ENCODE peak calls at places on chromosomes 11 and 22, in eight cellular contexts. V is ovary, C is fibroblast of mammary gland, G is AG09309, N is PC-3, D is astrocyte, R is fibroblast of lung, Y is K562. J is an unnamed sample.

GRCh38 chr11:67600324-67601029 is 6.3 kb upstream of the NDUFV1 start:
- DNase-seq in N (no peak), Y (no peak), R (no peak), C (no peak), G (no peak), V (no peak), D (no peak), J (no peak)

GRCh38 chr22:45413368-45414211 is at the start of the genes RIBC2 and SMC1B:
- DNase-seq in V (peak), G (no peak), D (peak), C (peak), R (peak), N (peak), Y (no peak), J (peak)

GRCh38 chr22:43343262-43343988 is at the start of gene SCUBE1:
- DNase-seq in N (peak), C (peak), R (peak), D (no peak), Y (peak), G (no peak), V (peak), J (peak)

GRCh38 chr11:6682591-6682935 is 577 bp downstream of the MRPL17 start:
- DNase-seq in G (no peak), N (no peak), Y (no peak), D (peak), V (no peak), R (no peak), C (peak), J (peak)

GRCh38 chr22:47352920-47353700 is 590.7 kb downstream of the TBC1D22A start:
- DNase-seq in D (no peak), R (no peak), C (no peak), Y (no peak), G (no peak), V (no peak), N (no peak), J (no peak)

GRCh38 chr11:77204792-77205466 is 76.9 kb downstream of the MYO7A start:
- DNase-seq in D (no peak), V (peak), R (no peak), G (no peak), C (no peak), N (no peak), Y (no peak), J (no peak)

GRCh38 chr11:120985718-120986569 is 38.0 kb upstream of the TBCEL start:
- DNase-seq in G (no peak), R (peak), N (peak), D (peak), V (peak), C (peak), Y (peak), J (peak)

GRCh38 chr11:26621147-26621546 is 49.1 kb upstream of the MUC15 start:
- DNase-seq in C (peak), N (peak), D (peak), Y (no peak), G (peak), V (no peak), R (peak), J (peak)

GRCh38 chr11:74683279-74683871 is 47.9 kb downstream of the CHRDL2 start:
- DNase-seq in D (no peak), R (no peak), V (no peak), Y (no peak), C (no peak), N (no peak), G (no peak), J (no peak)

GRCh38 chr11:843818-844692 is 1.4 kb downstream of the TSPAN4 start:
- DNase-seq in V (peak), N (peak), D (peak), R (peak), C (peak), Y (peak), G (peak), J (peak)

GRCh38 chr22:38239101-38239761 is 33.6 kb downstream of the TMEM184B start:
- DNase-seq in N (peak), V (no peak), D (peak), Y (no peak), C (peak), R (peak), G (peak), J (peak)

GRCh38 chr11:29333993-29334780 is 682.6 kb downstream of the KCNA4 start:
- DNase-seq in C (peak), D (peak), Y (no peak), G (no peak), V (no peak), N (peak), R (peak), J (peak)

GRCh38 chr11:14971865-14972580 is at the start of gene CALCA:
- DNase-seq in V (no peak), G (no peak), N (no peak), C (no peak), Y (no peak), R (no peak), D (no peak), J (no peak)

GRCh38 chr11:84914511-84914910 is 712.6 kb downstream of the DLG2 start:
- DNase-seq in N (no peak), C (no peak), V (no peak), R (no peak), Y (no peak), D (no peak), G (no peak), J (no peak)

GRCh38 chr11:74388678-74389327 is 9.4 kb downstream of the PGM2L1 start:
- DNase-seq in N (peak), R (peak), G (peak), C (peak), Y (peak), D (no peak), V (peak), J (peak)

GRCh38 chr11:48011125-48012050 is 31.0 kb downstream of the PTPRJ start:
- DNase-seq in V (no peak), D (no peak), Y (no peak), G (no peak), C (no peak), R (no peak), N (no peak), J (no peak)

GRCh38 chr22:36237462-36238347 is 1.6 kb downstream of the APOL2 start:
- DNase-seq in G (no peak), D (no peak), C (peak), V (no peak), R (no peak), Y (no peak), N (peak), J (no peak)

GRCh38 chr11:26187639-26188038 is 144.3 kb upstream of the ANO3 start:
- DNase-seq in R (peak), N (peak), Y (no peak), V (no peak), C (peak), D (peak), G (peak), J (peak)

GRCh38 chr11:67264260-67264659 is 2.0 kb upstream of the GRK2 start:
- DNase-seq in V (no peak), D (no peak), R (no peak), G (no peak), Y (no peak), C (no peak), N (no peak), J (no peak)

GRCh38 chr11:58573451-58574104 is 2.1 kb downstream of the LPXN start:
- DNase-seq in V (peak), D (peak), C (peak), N (peak), R (peak), G (peak), Y (no peak), J (peak)

GRCh38 chr11:96105944-96106343 is 182.0 kb upstream of the MTMR2 start:
- DNase-seq in C (no peak), N (no peak), D (no peak), G (no peak), V (no peak), R (no peak), Y (no peak), J (no peak)

GRCh38 chr11:61041755-61042518 is 60.4 kb upstream of the CD5 start:
- DNase-seq in C (no peak), V (peak), Y (no peak), G (no peak), N (peak), R (peak), D (no peak), J (peak)

GRCh38 chr11:43746670-43747069 is 66.1 kb downstream of the HSD17B12 start:
- DNase-seq in N (no peak), D (no peak), V (no peak), Y (no peak), G (no peak), C (no peak), R (no peak), J (no peak)

GRCh38 chr11:65782816-65783228 is 2.0 kb upstream of the AP5B1 start:
- DNase-seq in C (no peak), N (no peak), D (no peak), Y (no peak), R (no peak), V (no peak), G (no peak), J (no peak)

GRCh38 chr11:114827043-114827442 is 148.7 kb downstream of the NXPE2 start:
- DNase-seq in Y (no peak), D (no peak), V (no peak), N (no peak), R (no peak), G (no peak), C (no peak), J (no peak)

GRCh38 chr11:134248910-134249480 is 4.2 kb downstream of the THYN1 start:
- DNase-seq in V (no peak), G (no peak), D (no peak), C (no peak), R (no peak), N (no peak), Y (peak), J (no peak)

GRCh38 chr11:64093233-64094039 is 57.7 kb downstream of the FLRT1 start:
- DNase-seq in D (no peak), C (no peak), N (peak), R (no peak), G (no peak), Y (peak), V (no peak), J (no peak)

GRCh38 chr11:57761301-57762234 is at the start of gene CTNND1:
- DNase-seq in V (peak), Y (peak), R (peak), G (peak), C (peak), N (peak), D (peak), J (peak)

GRCh38 chr11:82557274-82557673 is 176.4 kb downstream of the FAM181B start:
- DNase-seq in C (no peak), G (no peak), Y (no peak), R (no peak), D (no peak), N (no peak), V (no peak), J (no peak)

GRCh38 chr11:1567721-1568100 is 4.4 kb downstream of the DUSP8 start:
- DNase-seq in N (no peak), Y (no peak), D (no peak), C (no peak), R (no peak), V (no peak), G (no peak), J (no peak)

GRCh38 chr11:41074318-41074717 is 385.1 kb downstream of the LRRC4C start:
- DNase-seq in V (no peak), R (no peak), N (no peak), D (no peak), Y (no peak), C (no peak), G (no peak), J (no peak)

GRCh38 chr11:15497366-15497765 is 382.6 kb downstream of the INSC start:
- DNase-seq in D (no peak), G (no peak), R (no peak), C (no peak), V (no peak), N (no peak), Y (no peak), J (no peak)

GRCh38 chr22:42217019-42217751 is 53.3 kb downstream of the TCF20 start:
- DNase-seq in D (no peak), C (peak), R (no peak), N (no peak), Y (no peak), V (no peak), G (no peak), J (no peak)

GRCh38 chr11:24965780-24966179 is 468.9 kb downstream of the LUZP2 start:
- DNase-seq in V (no peak), D (peak), N (peak), C (no peak), R (peak), Y (no peak), G (no peak), J (peak)

GRCh38 chr22:46089426-46090041 is 60.8 kb upstream of the PPARA start:
- DNase-seq in D (no peak), C (no peak), Y (no peak), G (no peak), V (no peak), R (no peak), N (no peak), J (no peak)

GRCh38 chr11:102343789-102344188 is 3.2 kb upstream of the BIRC2 start:
- DNase-seq in V (no peak), G (no peak), R (peak), N (peak), Y (no peak), C (peak), D (peak), J (peak)

DNA sequence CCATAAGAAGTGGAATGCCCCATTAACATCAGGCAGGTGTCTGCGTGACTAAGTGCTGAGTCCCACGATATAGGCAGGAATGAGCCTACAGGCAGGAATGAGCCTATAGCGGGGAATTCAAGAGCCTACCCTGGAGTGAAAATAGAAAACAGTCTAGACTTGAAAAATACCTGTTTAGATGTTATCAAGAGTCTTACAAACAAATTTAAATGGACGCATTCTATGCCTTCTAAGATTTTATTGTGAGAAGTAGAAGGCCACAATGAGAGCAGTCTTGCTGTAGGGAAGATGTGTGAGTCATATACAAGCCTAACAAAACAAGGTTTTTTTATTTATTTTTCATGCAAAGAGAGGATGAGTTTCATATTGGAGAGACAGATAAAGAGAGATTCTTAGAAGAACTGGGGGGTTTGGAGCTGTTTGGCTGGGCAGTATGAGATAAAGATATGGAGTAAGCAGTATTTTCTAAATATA is 200.8 kb upstream of the ZC3H12C start:
- DNase-seq in D (peak), V (no peak), C (no peak), G (no peak), N (peak), Y (peak), R (peak), J (peak)
- TF ChIP-seq CTCF in D (no peak), V (no peak), C (no peak), G (no peak), N (no peak), Y (no peak), R (no peak), J (no peak)

DNA sequence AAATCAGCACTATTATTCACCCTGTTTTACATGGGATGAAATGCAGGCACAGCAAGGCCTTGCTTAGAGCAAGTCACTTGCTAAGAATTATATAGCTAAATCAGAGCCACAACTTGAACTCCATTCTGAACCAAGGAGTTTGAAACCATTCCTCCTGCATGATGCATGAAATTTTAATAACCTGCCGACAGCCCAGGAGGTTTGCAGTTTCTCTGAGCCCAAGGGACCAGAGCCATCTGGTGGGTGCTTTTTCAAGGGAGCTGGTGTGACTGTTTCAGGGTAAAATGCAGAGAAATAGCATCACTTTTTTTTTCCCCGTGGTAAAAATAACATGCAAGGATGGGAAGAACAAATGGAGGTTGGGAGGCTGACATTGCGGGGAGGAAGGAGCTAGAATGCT is 22.9 kb downstream of the NAV2 start:
- DNase-seq in Y (no peak), D (peak), N (no peak), G (no peak), C (peak), R (peak), V (no peak), J (no peak)
- TF ChIP-seq CTCF in Y (peak), D (no peak), N (peak), G (peak), C (no peak), R (peak), V (no peak), J (peak)

GRCh38 chr22:50469377-50470305 is 5.2 kb downstream of the SBF1 start:
- DNase-seq in Y (peak), C (peak), D (peak), G (no peak), N (peak), R (peak), V (no peak), J (peak)
- TF ChIP-seq CTCF in Y (no peak), C (no peak), D (no peak), G (no peak), N (no peak), R (no peak), V (no peak), J (no peak)

GRCh38 chr22:30964858-30965257 is 3.7 kb downstream of the MORC2 start:
- DNase-seq in N (no peak), G (no peak), C (no peak), V (no peak), Y (no peak), R (no peak), D (no peak), J (no peak)

GRCh38 chr22:30968924-30969531 is at the start of gene TUG1:
- DNase-seq in V (peak), D (peak), Y (peak), R (peak), G (peak), C (peak), N (peak), J (peak)

GRCh38 chr22:30970356-30970746 is 1.3 kb downstream of the TUG1 start:
- DNase-seq in R (no peak), G (no peak), V (no peak), C (no peak), N (no peak), D (no peak), Y (no peak), J (no peak)

GRCh38 chr22:30968015-30968923 is at the start of gene MORC2:
- DNase-seq in Y (peak), V (peak), C (no peak), R (peak), N (peak), G (no peak), D (peak), J (peak)

DNA sequence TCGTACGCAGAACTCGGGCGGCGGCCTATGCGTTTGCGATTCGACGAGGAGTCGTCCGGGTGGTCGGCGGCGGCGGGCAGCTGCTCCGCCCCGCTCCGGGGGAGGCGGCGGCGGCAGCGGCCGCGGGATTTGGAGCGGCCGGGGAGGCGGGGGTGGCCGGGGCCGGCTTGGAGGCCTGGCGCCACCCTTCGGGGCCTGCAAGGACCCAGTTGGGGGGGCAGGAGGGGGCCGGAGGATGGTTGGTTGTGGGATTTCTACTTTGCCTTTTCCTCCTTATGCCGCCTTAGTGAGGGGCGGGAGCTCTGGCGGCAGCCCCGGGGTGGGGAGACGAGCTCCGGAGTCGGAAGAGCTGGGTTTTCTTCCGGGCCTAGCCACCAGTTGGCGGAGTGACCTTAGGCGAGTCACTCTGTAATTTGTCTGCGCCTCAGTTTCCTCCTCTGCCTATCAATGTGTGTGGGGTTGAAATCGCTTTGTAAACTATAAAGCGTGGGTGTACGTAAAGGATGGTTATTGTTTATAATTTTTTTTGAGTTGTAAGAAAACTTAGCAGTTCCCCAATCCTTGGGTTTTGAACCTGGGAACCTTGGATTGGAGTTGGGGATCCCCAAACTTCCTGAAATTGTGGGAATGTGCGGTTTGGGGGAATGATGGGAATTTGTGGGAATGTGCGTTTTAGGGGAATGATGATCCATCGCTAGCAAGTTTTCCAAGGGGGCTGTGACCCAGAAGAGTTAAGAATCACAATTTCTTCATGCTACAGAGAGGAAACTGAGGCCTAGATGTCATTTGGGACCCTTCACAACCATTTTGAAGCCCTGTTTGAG is 679 bp downstream of the TUG1 start:
- DNase-seq in R (peak), C (peak), G (no peak), V (no peak), N (peak), Y (peak), D (peak), J (peak)
- TF ChIP-seq CTCF in R (no peak), C (no peak), G (no peak), V (peak), N (no peak), Y (no peak), D (no peak), J (peak)

J was measured in bronchial epithelial cell.